ENCODE peak calls at places on chromosomes 16 and 17, in five cellular contexts. One of them, this sample, is unnamed.

GRCh38 chr17:68169840-68170239 is 78.0 kb upstream of the AMZ2 start:
- DNase-seq in SK-N-SH: no peak
- DNase-seq in A549: no peak
- DNase-seq in CD8-positive, alpha-beta memory T cell: no peak
- DNase-seq in BE2C: no peak
- DNase-seq in this sample: no peak

GRCh38 chr16:710500-711075 is 4.3 kb upstream of the METRN start:
- DNase-seq in SK-N-SH: no peak
- DNase-seq in A549: no peak
- DNase-seq in CD8-positive, alpha-beta memory T cell: no peak
- DNase-seq in BE2C: no peak
- DNase-seq in this sample: no peak

GRCh38 chr17:48246623-48247022 is 139.1 kb downstream of the SNX11 start:
- DNase-seq in SK-N-SH: no peak
- DNase-seq in A549: peak
- DNase-seq in CD8-positive, alpha-beta memory T cell: no peak
- DNase-seq in BE2C: no peak
- DNase-seq in this sample: no peak

GRCh38 chr17:50052241-50052788 is 3.6 kb upstream of the ITGA3 start:
- DNase-seq in SK-N-SH: no peak
- DNase-seq in A549: no peak
- DNase-seq in CD8-positive, alpha-beta memory T cell: no peak
- DNase-seq in BE2C: no peak
- DNase-seq in this sample: no peak

GRCh38 chr17:39580082-39580468 is 27.6 kb downstream of the NEUROD2 start:
- DNase-seq in SK-N-SH: no peak
- DNase-seq in A549: no peak
- DNase-seq in CD8-positive, alpha-beta memory T cell: no peak
- DNase-seq in BE2C: no peak
- DNase-seq in this sample: no peak

GRCh38 chr17:66525338-66525737 is 222.9 kb downstream of the PRKCA start:
- DNase-seq in SK-N-SH: no peak
- DNase-seq in A549: no peak
- DNase-seq in CD8-positive, alpha-beta memory T cell: no peak
- DNase-seq in BE2C: no peak
- DNase-seq in this sample: no peak

GRCh38 chr16:14669776-14670175 is 24.3 kb downstream of the PLA2G10 start:
- DNase-seq in SK-N-SH: no peak
- DNase-seq in A549: no peak
- DNase-seq in CD8-positive, alpha-beta memory T cell: no peak
- DNase-seq in BE2C: no peak
- DNase-seq in this sample: no peak

GRCh38 chr17:14590458-14591250 is 289.8 kb downstream of the HS3ST3B1 start:
- DNase-seq in SK-N-SH: no peak
- DNase-seq in A549: no peak
- DNase-seq in CD8-positive, alpha-beta memory T cell: no peak
- DNase-seq in BE2C: no peak
- DNase-seq in this sample: no peak

GRCh38 chr17:83115202-83115651 is 35.8 kb downstream of the METRNL start:
- DNase-seq in SK-N-SH: no peak
- DNase-seq in A549: no peak
- DNase-seq in CD8-positive, alpha-beta memory T cell: no peak
- DNase-seq in BE2C: no peak
- DNase-seq in this sample: no peak

GRCh38 chr17:2396568-2397246 is 4.2 kb downstream of the MNT start:
- DNase-seq in SK-N-SH: peak
- DNase-seq in A549: peak
- DNase-seq in CD8-positive, alpha-beta memory T cell: peak
- DNase-seq in BE2C: peak
- DNase-seq in this sample: peak

GRCh38 chr16:28317040-28317880 is 24.9 kb downstream of the SBK1 start:
- DNase-seq in SK-N-SH: peak
- DNase-seq in A549: peak
- DNase-seq in CD8-positive, alpha-beta memory T cell: peak
- DNase-seq in BE2C: peak
- DNase-seq in this sample: no peak

GRCh38 chr17:45948881-45949624 is 50.0 kb upstream of the STH start:
- DNase-seq in SK-N-SH: no peak
- DNase-seq in A549: peak
- DNase-seq in CD8-positive, alpha-beta memory T cell: peak
- DNase-seq in BE2C: peak
- DNase-seq in this sample: peak

GRCh38 chr17:13182450-13182849 is 164.6 kb upstream of the ELAC2 start:
- DNase-seq in SK-N-SH: no peak
- DNase-seq in A549: no peak
- DNase-seq in CD8-positive, alpha-beta memory T cell: no peak
- DNase-seq in BE2C: no peak
- DNase-seq in this sample: no peak

GRCh38 chr16:3145660-3146059 is 10.8 kb downstream of the ZNF213 start:
- DNase-seq in SK-N-SH: no peak
- DNase-seq in A549: no peak
- DNase-seq in CD8-positive, alpha-beta memory T cell: no peak
- DNase-seq in BE2C: no peak
- DNase-seq in this sample: no peak

GRCh38 chr16:3145151-3145550 is 10.3 kb downstream of the ZNF213 start:
- DNase-seq in SK-N-SH: no peak
- DNase-seq in A549: no peak
- DNase-seq in CD8-positive, alpha-beta memory T cell: no peak
- DNase-seq in BE2C: no peak
- DNase-seq in this sample: no peak

GRCh38 chr16:3143189-3143588 is 8.4 kb downstream of the ZNF213 start:
- DNase-seq in SK-N-SH: peak
- DNase-seq in A549: no peak
- DNase-seq in CD8-positive, alpha-beta memory T cell: no peak
- DNase-seq in BE2C: no peak
- DNase-seq in this sample: no peak

GRCh38 chr16:3143598-3144330 is 8.9 kb downstream of the ZNF213 start:
- DNase-seq in SK-N-SH: peak
- DNase-seq in A549: no peak
- DNase-seq in CD8-positive, alpha-beta memory T cell: no peak
- DNase-seq in BE2C: peak
- DNase-seq in this sample: no peak

GRCh38 chr16:3144331-3144881 is 9.6 kb downstream of the ZNF213 start:
- DNase-seq in SK-N-SH: no peak
- DNase-seq in A549: no peak
- DNase-seq in CD8-positive, alpha-beta memory T cell: no peak
- DNase-seq in BE2C: no peak
- DNase-seq in this sample: no peak
- H3K4me3 ChIP-seq in SK-N-SH: no peak
- H3K4me3 ChIP-seq in A549: no peak
- H3K4me3 ChIP-seq in CD8-positive, alpha-beta memory T cell: no peak
- H3K4me3 ChIP-seq in BE2C: no peak
- H3K4me3 ChIP-seq in this sample: no peak

DNA sequence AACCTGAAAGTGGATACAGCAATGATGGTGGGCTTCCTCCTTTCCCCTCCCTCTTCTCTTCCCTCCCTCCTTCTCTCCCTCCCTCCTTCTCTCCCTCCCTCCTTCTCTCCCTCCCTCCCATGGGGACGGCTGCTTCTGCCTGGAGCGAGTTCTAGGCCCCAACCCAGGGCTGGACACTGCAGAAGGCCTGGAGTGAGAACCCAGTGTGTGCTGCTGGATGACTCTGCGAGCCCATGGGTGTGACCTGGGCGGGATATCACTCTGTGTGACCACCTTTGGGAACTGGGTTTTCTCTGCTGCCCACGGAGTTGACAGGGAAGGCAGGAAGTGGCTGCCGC is 242.6 kb upstream of the GSE1 start:
- DNase-seq in SK-N-SH: no peak
- DNase-seq in A549: no peak
- DNase-seq in CD8-positive, alpha-beta memory T cell: no peak
- DNase-seq in BE2C: no peak
- DNase-seq in this sample: no peak
- H3K4me3 ChIP-seq in SK-N-SH: peak
- H3K4me3 ChIP-seq in A549: no peak
- H3K4me3 ChIP-seq in CD8-positive, alpha-beta memory T cell: no peak
- H3K4me3 ChIP-seq in BE2C: no peak
- H3K4me3 ChIP-seq in this sample: peak

GRCh38 chr17:74433421-74434121 is 1.7 kb downstream of the GPRC5C start:
- DNase-seq in SK-N-SH: no peak
- DNase-seq in A549: no peak
- DNase-seq in CD8-positive, alpha-beta memory T cell: no peak
- DNase-seq in BE2C: no peak
- DNase-seq in this sample: peak
- H3K4me3 ChIP-seq in SK-N-SH: no peak
- H3K4me3 ChIP-seq in A549: no peak
- H3K4me3 ChIP-seq in CD8-positive, alpha-beta memory T cell: no peak
- H3K4me3 ChIP-seq in BE2C: no peak
- H3K4me3 ChIP-seq in this sample: peak

GRCh38 chr17:36936455-36936934 is 780 bp upstream of the LHX1 start:
- DNase-seq in SK-N-SH: peak
- DNase-seq in A549: no peak
- DNase-seq in CD8-positive, alpha-beta memory T cell: no peak
- DNase-seq in BE2C: peak
- DNase-seq in this sample: no peak
- H3K4me3 ChIP-seq in SK-N-SH: no peak
- H3K4me3 ChIP-seq in A549: peak
- H3K4me3 ChIP-seq in CD8-positive, alpha-beta memory T cell: no peak
- H3K4me3 ChIP-seq in BE2C: peak
- H3K4me3 ChIP-seq in this sample: peak

DNA sequence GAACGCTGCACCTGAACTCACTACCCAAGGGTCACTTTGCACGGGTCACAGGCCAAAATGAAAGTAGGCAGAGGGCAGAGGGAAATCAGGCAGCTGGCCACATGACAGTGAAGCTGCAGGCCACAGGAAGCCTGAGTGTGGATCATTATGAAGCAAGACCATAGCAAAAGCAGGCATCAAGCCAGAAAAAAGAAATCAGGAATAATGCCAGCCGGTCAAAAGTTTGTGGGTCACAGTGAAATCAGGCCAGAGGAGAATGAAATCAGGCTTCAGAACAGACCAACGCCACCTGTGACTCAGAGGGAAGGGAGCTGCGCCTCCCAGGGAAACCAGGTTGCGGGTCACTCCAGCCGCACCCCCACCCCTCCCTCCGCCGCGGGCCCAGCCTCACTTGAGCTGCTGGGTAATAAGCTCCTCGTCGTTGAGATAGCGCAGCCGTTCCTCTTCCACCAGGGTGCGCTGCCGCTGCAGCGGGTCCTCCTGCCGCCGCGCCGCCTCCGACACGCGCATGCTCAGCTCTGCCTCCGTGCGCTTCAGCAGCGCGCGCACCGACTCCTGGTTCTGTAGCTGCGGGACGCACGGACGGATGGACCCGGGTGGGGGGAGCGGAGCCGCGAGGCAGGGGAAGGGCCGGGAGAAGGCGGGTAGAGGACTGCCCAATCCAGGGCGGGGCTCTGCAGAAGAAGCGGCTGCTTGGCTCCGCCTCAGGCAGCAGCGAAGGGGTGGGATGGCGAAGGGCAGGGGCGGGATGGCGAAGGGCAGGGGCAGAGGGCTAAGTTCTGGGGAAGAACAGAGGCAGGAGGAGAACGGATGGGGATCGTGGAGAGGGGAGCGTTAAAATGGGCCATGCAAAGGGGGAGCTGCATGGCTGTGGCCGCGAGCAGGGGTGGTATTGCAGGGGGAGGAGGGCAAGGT is 47.7 kb downstream of the SRCIN1 start:
- DNase-seq in SK-N-SH: peak
- DNase-seq in A549: peak
- DNase-seq in CD8-positive, alpha-beta memory T cell: peak
- DNase-seq in BE2C: peak
- DNase-seq in this sample: peak
- H3K4me3 ChIP-seq in SK-N-SH: peak
- H3K4me3 ChIP-seq in A549: peak
- H3K4me3 ChIP-seq in CD8-positive, alpha-beta memory T cell: peak
- H3K4me3 ChIP-seq in BE2C: peak
- H3K4me3 ChIP-seq in this sample: peak

GRCh38 chr16:85750021-85750826 is 672 bp downstream of the C16orf74 start:
- DNase-seq in SK-N-SH: peak
- DNase-seq in A549: no peak
- DNase-seq in CD8-positive, alpha-beta memory T cell: no peak
- DNase-seq in BE2C: peak
- DNase-seq in this sample: no peak

GRCh38 chr16:85751665-85752501 is 987 bp upstream of the C16orf74 start:
- DNase-seq in SK-N-SH: no peak
- DNase-seq in A549: no peak
- DNase-seq in CD8-positive, alpha-beta memory T cell: no peak
- DNase-seq in BE2C: no peak
- DNase-seq in this sample: no peak

GRCh38 chr16:85750827-85751641 is at the start of gene C16orf74:
- DNase-seq in SK-N-SH: peak
- DNase-seq in A549: peak
- DNase-seq in CD8-positive, alpha-beta memory T cell: no peak
- DNase-seq in BE2C: peak
- DNase-seq in this sample: no peak

GRCh38 chr16:85746431-85747227 is 4.3 kb downstream of the C16orf74 start:
- DNase-seq in SK-N-SH: no peak
- DNase-seq in A549: peak
- DNase-seq in CD8-positive, alpha-beta memory T cell: no peak
- DNase-seq in BE2C: no peak
- DNase-seq in this sample: no peak

DNA sequence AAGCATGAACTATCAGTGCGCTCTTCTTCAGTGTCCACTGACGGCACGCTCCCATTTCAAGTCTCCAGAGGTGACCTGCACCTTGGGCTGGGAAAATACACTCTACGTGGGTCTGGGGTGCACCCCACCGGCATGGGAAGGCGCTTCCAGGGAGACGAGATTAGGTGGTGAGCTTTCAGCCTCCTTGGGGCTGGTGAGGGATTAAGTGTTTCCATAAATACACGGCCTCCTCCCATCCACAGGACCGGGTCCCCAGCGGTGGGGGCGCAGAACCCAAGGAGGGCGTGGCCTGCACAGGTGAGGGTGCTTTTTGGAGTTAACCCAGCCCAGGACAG is 1.2 kb downstream of the C16orf74 start:
- DNase-seq in SK-N-SH: no peak
- DNase-seq in A549: no peak
- DNase-seq in CD8-positive, alpha-beta memory T cell: no peak
- DNase-seq in BE2C: no peak
- DNase-seq in this sample: no peak
- H3K4me3 ChIP-seq in SK-N-SH: peak
- H3K4me3 ChIP-seq in A549: peak
- H3K4me3 ChIP-seq in CD8-positive, alpha-beta memory T cell: no peak
- H3K4me3 ChIP-seq in BE2C: peak
- H3K4me3 ChIP-seq in this sample: no peak

GRCh38 chr16:58252716-58253115 is 42.1 kb downstream of the PRSS54 start:
- DNase-seq in SK-N-SH: no peak
- DNase-seq in A549: no peak
- DNase-seq in CD8-positive, alpha-beta memory T cell: no peak
- DNase-seq in BE2C: no peak
- DNase-seq in this sample: no peak
- H3K4me3 ChIP-seq in SK-N-SH: no peak
- H3K4me3 ChIP-seq in A549: no peak
- H3K4me3 ChIP-seq in CD8-positive, alpha-beta memory T cell: no peak
- H3K4me3 ChIP-seq in BE2C: no peak
- H3K4me3 ChIP-seq in this sample: no peak

GRCh38 chr16:30185141-30185682 is 1.8 kb downstream of the CORO1A start:
- DNase-seq in SK-N-SH: peak
- DNase-seq in A549: no peak
- DNase-seq in CD8-positive, alpha-beta memory T cell: no peak
- DNase-seq in BE2C: peak
- DNase-seq in this sample: no peak
- H3K4me3 ChIP-seq in SK-N-SH: no peak
- H3K4me3 ChIP-seq in A549: no peak
- H3K4me3 ChIP-seq in CD8-positive, alpha-beta memory T cell: peak
- H3K4me3 ChIP-seq in BE2C: no peak
- H3K4me3 ChIP-seq in this sample: no peak

GRCh38 chr16:86834451-86835035 is 256.2 kb downstream of the FOXL1 start:
- DNase-seq in SK-N-SH: no peak
- DNase-seq in A549: no peak
- DNase-seq in CD8-positive, alpha-beta memory T cell: no peak
- DNase-seq in BE2C: no peak
- DNase-seq in this sample: no peak
- H3K4me3 ChIP-seq in SK-N-SH: no peak
- H3K4me3 ChIP-seq in A549: no peak
- H3K4me3 ChIP-seq in CD8-positive, alpha-beta memory T cell: no peak
- H3K4me3 ChIP-seq in BE2C: no peak
- H3K4me3 ChIP-seq in this sample: no peak